ENCODE peak calls at places on chromosomes 3 and 15, in seven cellular contexts. One of them, this sample, is unnamed.

GRCh38 chr3:114221165-114221880 is 16.1 kb downstream of the ZNF80 start:
- DNase-seq in brain microvascular endothelial cell: no peak
- DNase-seq in activated CD8-positive, alpha-beta T cell treated with anti-CD3 and anti-CD28 coated beads for 36 hours: peak
- DNase-seq in A549: no peak
- DNase-seq in NCI-H1105 treated with DMSO at 0.1 percent for 48 hours: no peak
- DNase-seq in nucleus accumbens: no peak
- DNase-seq in CD4-positive, CD25-positive, alpha-beta regulatory T cell: peak
- DNase-seq in this sample: no peak

GRCh38 chr3:196835081-196835480 is 32.6 kb upstream of the SENP5 start:
- DNase-seq in A549: no peak
- DNase-seq in NCI-H1105 treated with DMSO at 0.1 percent for 48 hours: no peak
- DNase-seq in nucleus accumbens: no peak
- DNase-seq in CD4-positive, CD25-positive, alpha-beta regulatory T cell: no peak
- DNase-seq in brain microvascular endothelial cell: no peak
- DNase-seq in activated CD8-positive, alpha-beta T cell treated with anti-CD3 and anti-CD28 coated beads for 36 hours: no peak
- DNase-seq in this sample: no peak

GRCh38 chr3:138348950-138349739 is 766 bp downstream of the MRAS start:
- DNase-seq in A549: peak
- DNase-seq in NCI-H1105 treated with DMSO at 0.1 percent for 48 hours: no peak
- DNase-seq in activated CD8-positive, alpha-beta T cell treated with anti-CD3 and anti-CD28 coated beads for 36 hours: no peak
- DNase-seq in nucleus accumbens: no peak
- DNase-seq in CD4-positive, CD25-positive, alpha-beta regulatory T cell: no peak
- DNase-seq in brain microvascular endothelial cell: no peak
- DNase-seq in this sample: no peak

GRCh38 chr3:61608072-61608471 is 46.7 kb downstream of the PTPRG start:
- DNase-seq in activated CD8-positive, alpha-beta T cell treated with anti-CD3 and anti-CD28 coated beads for 36 hours: no peak
- DNase-seq in brain microvascular endothelial cell: no peak
- DNase-seq in CD4-positive, CD25-positive, alpha-beta regulatory T cell: no peak
- DNase-seq in A549: no peak
- DNase-seq in nucleus accumbens: no peak
- DNase-seq in NCI-H1105 treated with DMSO at 0.1 percent for 48 hours: no peak
- DNase-seq in this sample: no peak

GRCh38 chr3:87495946-87496345 is 219.6 kb upstream of the POU1F1 start:
- DNase-seq in nucleus accumbens: no peak
- DNase-seq in brain microvascular endothelial cell: no peak
- DNase-seq in A549: no peak
- DNase-seq in NCI-H1105 treated with DMSO at 0.1 percent for 48 hours: no peak
- DNase-seq in activated CD8-positive, alpha-beta T cell treated with anti-CD3 and anti-CD28 coated beads for 36 hours: no peak
- DNase-seq in CD4-positive, CD25-positive, alpha-beta regulatory T cell: no peak
- DNase-seq in this sample: no peak

GRCh38 chr3:11776346-11776745 is 70.3 kb downstream of the TAMM41 start:
- DNase-seq in NCI-H1105 treated with DMSO at 0.1 percent for 48 hours: no peak
- DNase-seq in brain microvascular endothelial cell: no peak
- DNase-seq in activated CD8-positive, alpha-beta T cell treated with anti-CD3 and anti-CD28 coated beads for 36 hours: no peak
- DNase-seq in CD4-positive, CD25-positive, alpha-beta regulatory T cell: no peak
- DNase-seq in A549: no peak
- DNase-seq in nucleus accumbens: no peak
- DNase-seq in this sample: no peak

GRCh38 chr3:185754920-185755319 is 69.9 kb downstream of the IGF2BP2 start:
- DNase-seq in NCI-H1105 treated with DMSO at 0.1 percent for 48 hours: no peak
- DNase-seq in A549: no peak
- DNase-seq in nucleus accumbens: no peak
- DNase-seq in brain microvascular endothelial cell: no peak
- DNase-seq in activated CD8-positive, alpha-beta T cell treated with anti-CD3 and anti-CD28 coated beads for 36 hours: no peak
- DNase-seq in CD4-positive, CD25-positive, alpha-beta regulatory T cell: no peak
- DNase-seq in this sample: no peak

GRCh38 chr3:161389445-161390036 is 18.2 kb upstream of the SPTSSB start:
- DNase-seq in NCI-H1105 treated with DMSO at 0.1 percent for 48 hours: no peak
- DNase-seq in brain microvascular endothelial cell: no peak
- DNase-seq in activated CD8-positive, alpha-beta T cell treated with anti-CD3 and anti-CD28 coated beads for 36 hours: no peak
- DNase-seq in CD4-positive, CD25-positive, alpha-beta regulatory T cell: no peak
- DNase-seq in nucleus accumbens: no peak
- DNase-seq in A549: no peak
- DNase-seq in this sample: no peak

GRCh38 chr15:101170568-101171350 is 81.1 kb downstream of the CHSY1 start:
- DNase-seq in NCI-H1105 treated with DMSO at 0.1 percent for 48 hours: no peak
- DNase-seq in activated CD8-positive, alpha-beta T cell treated with anti-CD3 and anti-CD28 coated beads for 36 hours: no peak
- DNase-seq in nucleus accumbens: no peak
- DNase-seq in A549: no peak
- DNase-seq in CD4-positive, CD25-positive, alpha-beta regulatory T cell: no peak
- DNase-seq in brain microvascular endothelial cell: peak
- DNase-seq in this sample: no peak

GRCh38 chr3:71659758-71660666 is 65.2 kb downstream of the EIF4E3 start:
- DNase-seq in activated CD8-positive, alpha-beta T cell treated with anti-CD3 and anti-CD28 coated beads for 36 hours: peak
- DNase-seq in brain microvascular endothelial cell: no peak
- DNase-seq in NCI-H1105 treated with DMSO at 0.1 percent for 48 hours: no peak
- DNase-seq in CD4-positive, CD25-positive, alpha-beta regulatory T cell: no peak
- DNase-seq in A549: no peak
- DNase-seq in nucleus accumbens: no peak
- DNase-seq in this sample: no peak

GRCh38 chr3:192481638-192482037 is 245.7 kb downstream of the FGF12 start:
- DNase-seq in activated CD8-positive, alpha-beta T cell treated with anti-CD3 and anti-CD28 coated beads for 36 hours: no peak
- DNase-seq in nucleus accumbens: no peak
- DNase-seq in CD4-positive, CD25-positive, alpha-beta regulatory T cell: no peak
- DNase-seq in brain microvascular endothelial cell: no peak
- DNase-seq in A549: no peak
- DNase-seq in NCI-H1105 treated with DMSO at 0.1 percent for 48 hours: no peak
- DNase-seq in this sample: no peak

GRCh38 chr3:94607778-94608177 is 544.9 kb downstream of the NSUN3 start:
- DNase-seq in A549: no peak
- DNase-seq in brain microvascular endothelial cell: no peak
- DNase-seq in nucleus accumbens: no peak
- DNase-seq in NCI-H1105 treated with DMSO at 0.1 percent for 48 hours: no peak
- DNase-seq in activated CD8-positive, alpha-beta T cell treated with anti-CD3 and anti-CD28 coated beads for 36 hours: no peak
- DNase-seq in CD4-positive, CD25-positive, alpha-beta regulatory T cell: no peak
- DNase-seq in this sample: no peak

GRCh38 chr3:109532257-109533216 is 195.2 kb upstream of the DPPA4 start:
- DNase-seq in brain microvascular endothelial cell: peak
- DNase-seq in activated CD8-positive, alpha-beta T cell treated with anti-CD3 and anti-CD28 coated beads for 36 hours: peak
- DNase-seq in NCI-H1105 treated with DMSO at 0.1 percent for 48 hours: peak
- DNase-seq in nucleus accumbens: no peak
- DNase-seq in CD4-positive, CD25-positive, alpha-beta regulatory T cell: peak
- DNase-seq in A549: no peak
- DNase-seq in this sample: no peak

GRCh38 chr15:86311568-86312280 is 232.1 kb downstream of the AGBL1 start:
- DNase-seq in activated CD8-positive, alpha-beta T cell treated with anti-CD3 and anti-CD28 coated beads for 36 hours: no peak
- DNase-seq in CD4-positive, CD25-positive, alpha-beta regulatory T cell: no peak
- DNase-seq in NCI-H1105 treated with DMSO at 0.1 percent for 48 hours: no peak
- DNase-seq in nucleus accumbens: no peak
- DNase-seq in A549: no peak
- DNase-seq in brain microvascular endothelial cell: no peak
- DNase-seq in this sample: no peak

GRCh38 chr3:126758882-126759281 is 54.8 kb downstream of the CHCHD6 start:
- DNase-seq in brain microvascular endothelial cell: no peak
- DNase-seq in A549: no peak
- DNase-seq in NCI-H1105 treated with DMSO at 0.1 percent for 48 hours: no peak
- DNase-seq in CD4-positive, CD25-positive, alpha-beta regulatory T cell: no peak
- DNase-seq in nucleus accumbens: no peak
- DNase-seq in activated CD8-positive, alpha-beta T cell treated with anti-CD3 and anti-CD28 coated beads for 36 hours: no peak
- DNase-seq in this sample: no peak

GRCh38 chr15:75809986-75810750 is 33.1 kb upstream of the UBE2Q2 start:
- DNase-seq in A549: peak
- DNase-seq in activated CD8-positive, alpha-beta T cell treated with anti-CD3 and anti-CD28 coated beads for 36 hours: peak
- DNase-seq in NCI-H1105 treated with DMSO at 0.1 percent for 48 hours: peak
- DNase-seq in CD4-positive, CD25-positive, alpha-beta regulatory T cell: no peak
- DNase-seq in brain microvascular endothelial cell: no peak
- DNase-seq in nucleus accumbens: no peak
- DNase-seq in this sample: no peak

GRCh38 chr3:18559323-18559972 is 134.3 kb upstream of the SATB1 start:
- DNase-seq in A549: peak
- DNase-seq in activated CD8-positive, alpha-beta T cell treated with anti-CD3 and anti-CD28 coated beads for 36 hours: peak
- DNase-seq in NCI-H1105 treated with DMSO at 0.1 percent for 48 hours: peak
- DNase-seq in brain microvascular endothelial cell: peak
- DNase-seq in nucleus accumbens: no peak
- DNase-seq in CD4-positive, CD25-positive, alpha-beta regulatory T cell: peak
- DNase-seq in this sample: no peak

GRCh38 chr3:166484470-166484869 is 647.2 kb upstream of the BCHE start:
- DNase-seq in NCI-H1105 treated with DMSO at 0.1 percent for 48 hours: no peak
- DNase-seq in brain microvascular endothelial cell: no peak
- DNase-seq in CD4-positive, CD25-positive, alpha-beta regulatory T cell: no peak
- DNase-seq in A549: no peak
- DNase-seq in activated CD8-positive, alpha-beta T cell treated with anti-CD3 and anti-CD28 coated beads for 36 hours: no peak
- DNase-seq in nucleus accumbens: no peak
- DNase-seq in this sample: no peak

GRCh38 chr3:198071602-198072285 is 111.7 kb downstream of the LMLN start:
- DNase-seq in CD4-positive, CD25-positive, alpha-beta regulatory T cell: no peak
- DNase-seq in brain microvascular endothelial cell: peak
- DNase-seq in A549: peak
- DNase-seq in nucleus accumbens: no peak
- DNase-seq in activated CD8-positive, alpha-beta T cell treated with anti-CD3 and anti-CD28 coated beads for 36 hours: peak
- DNase-seq in NCI-H1105 treated with DMSO at 0.1 percent for 48 hours: no peak
- DNase-seq in this sample: no peak

GRCh38 chr15:89664441-89664840 is 9.2 kb upstream of the KIF7 start:
- DNase-seq in NCI-H1105 treated with DMSO at 0.1 percent for 48 hours: no peak
- DNase-seq in brain microvascular endothelial cell: no peak
- DNase-seq in A549: no peak
- DNase-seq in activated CD8-positive, alpha-beta T cell treated with anti-CD3 and anti-CD28 coated beads for 36 hours: no peak
- DNase-seq in nucleus accumbens: no peak
- DNase-seq in CD4-positive, CD25-positive, alpha-beta regulatory T cell: no peak
- DNase-seq in this sample: no peak

GRCh38 chr3:39157359-39157758 is 4.0 kb upstream of the CSRNP1 start:
- DNase-seq in activated CD8-positive, alpha-beta T cell treated with anti-CD3 and anti-CD28 coated beads for 36 hours: no peak
- DNase-seq in nucleus accumbens: no peak
- DNase-seq in brain microvascular endothelial cell: no peak
- DNase-seq in A549: no peak
- DNase-seq in CD4-positive, CD25-positive, alpha-beta regulatory T cell: no peak
- DNase-seq in NCI-H1105 treated with DMSO at 0.1 percent for 48 hours: no peak
- DNase-seq in this sample: no peak

GRCh38 chr3:25176999-25177398 is 251.1 kb upstream of the RARB start:
- DNase-seq in CD4-positive, CD25-positive, alpha-beta regulatory T cell: no peak
- DNase-seq in A549: no peak
- DNase-seq in brain microvascular endothelial cell: no peak
- DNase-seq in NCI-H1105 treated with DMSO at 0.1 percent for 48 hours: no peak
- DNase-seq in activated CD8-positive, alpha-beta T cell treated with anti-CD3 and anti-CD28 coated beads for 36 hours: no peak
- DNase-seq in nucleus accumbens: no peak
- DNase-seq in this sample: no peak

GRCh38 chr15:64717130-64717529 is 58.3 kb downstream of the RBPMS2 start:
- DNase-seq in NCI-H1105 treated with DMSO at 0.1 percent for 48 hours: no peak
- DNase-seq in activated CD8-positive, alpha-beta T cell treated with anti-CD3 and anti-CD28 coated beads for 36 hours: no peak
- DNase-seq in A549: no peak
- DNase-seq in nucleus accumbens: no peak
- DNase-seq in brain microvascular endothelial cell: no peak
- DNase-seq in CD4-positive, CD25-positive, alpha-beta regulatory T cell: no peak
- DNase-seq in this sample: no peak

GRCh38 chr3:10137178-10137577 is 4.4 kb upstream of the VHL start:
- DNase-seq in A549: no peak
- DNase-seq in brain microvascular endothelial cell: no peak
- DNase-seq in NCI-H1105 treated with DMSO at 0.1 percent for 48 hours: no peak
- DNase-seq in activated CD8-positive, alpha-beta T cell treated with anti-CD3 and anti-CD28 coated beads for 36 hours: no peak
- DNase-seq in nucleus accumbens: no peak
- DNase-seq in CD4-positive, CD25-positive, alpha-beta regulatory T cell: no peak
- DNase-seq in this sample: no peak

GRCh38 chr15:61681676-61682075 is 378.6 kb downstream of the VPS13C start:
- DNase-seq in A549: no peak
- DNase-seq in brain microvascular endothelial cell: no peak
- DNase-seq in nucleus accumbens: no peak
- DNase-seq in NCI-H1105 treated with DMSO at 0.1 percent for 48 hours: no peak
- DNase-seq in activated CD8-positive, alpha-beta T cell treated with anti-CD3 and anti-CD28 coated beads for 36 hours: no peak
- DNase-seq in CD4-positive, CD25-positive, alpha-beta regulatory T cell: no peak
- DNase-seq in this sample: no peak

GRCh38 chr3:189316296-189317019 is 144.7 kb downstream of the TPRG1 start:
- DNase-seq in brain microvascular endothelial cell: no peak
- DNase-seq in A549: no peak
- DNase-seq in CD4-positive, CD25-positive, alpha-beta regulatory T cell: no peak
- DNase-seq in nucleus accumbens: no peak
- DNase-seq in activated CD8-positive, alpha-beta T cell treated with anti-CD3 and anti-CD28 coated beads for 36 hours: no peak
- DNase-seq in NCI-H1105 treated with DMSO at 0.1 percent for 48 hours: no peak
- DNase-seq in this sample: no peak

GRCh38 chr3:21902956-21903355 is 151.9 kb upstream of the ZNF385D start:
- DNase-seq in NCI-H1105 treated with DMSO at 0.1 percent for 48 hours: no peak
- DNase-seq in nucleus accumbens: no peak
- DNase-seq in CD4-positive, CD25-positive, alpha-beta regulatory T cell: no peak
- DNase-seq in A549: no peak
- DNase-seq in activated CD8-positive, alpha-beta T cell treated with anti-CD3 and anti-CD28 coated beads for 36 hours: no peak
- DNase-seq in brain microvascular endothelial cell: no peak
- DNase-seq in this sample: no peak

GRCh38 chr15:72535911-72536310 is 61.8 kb downstream of the ARIH1 start:
- DNase-seq in NCI-H1105 treated with DMSO at 0.1 percent for 48 hours: no peak
- DNase-seq in CD4-positive, CD25-positive, alpha-beta regulatory T cell: no peak
- DNase-seq in activated CD8-positive, alpha-beta T cell treated with anti-CD3 and anti-CD28 coated beads for 36 hours: no peak
- DNase-seq in A549: no peak
- DNase-seq in nucleus accumbens: no peak
- DNase-seq in brain microvascular endothelial cell: no peak
- DNase-seq in this sample: no peak

GRCh38 chr3:183122257-183122932 is 23.1 kb upstream of the MCCC1 start:
- DNase-seq in nucleus accumbens: no peak
- DNase-seq in CD4-positive, CD25-positive, alpha-beta regulatory T cell: peak
- DNase-seq in brain microvascular endothelial cell: peak
- DNase-seq in NCI-H1105 treated with DMSO at 0.1 percent for 48 hours: peak
- DNase-seq in activated CD8-positive, alpha-beta T cell treated with anti-CD3 and anti-CD28 coated beads for 36 hours: no peak
- DNase-seq in A549: peak
- DNase-seq in this sample: peak

GRCh38 chr3:181253796-181254195 is 264.3 kb upstream of the DNAJC19 start:
- DNase-seq in A549: no peak
- DNase-seq in activated CD8-positive, alpha-beta T cell treated with anti-CD3 and anti-CD28 coated beads for 36 hours: no peak
- DNase-seq in NCI-H1105 treated with DMSO at 0.1 percent for 48 hours: peak
- DNase-seq in brain microvascular endothelial cell: no peak
- DNase-seq in CD4-positive, CD25-positive, alpha-beta regulatory T cell: no peak
- DNase-seq in nucleus accumbens: no peak
- DNase-seq in this sample: no peak

GRCh38 chr15:40762919-40763800 is 708 bp upstream of the GCHFR start:
- DNase-seq in CD4-positive, CD25-positive, alpha-beta regulatory T cell: no peak
- DNase-seq in NCI-H1105 treated with DMSO at 0.1 percent for 48 hours: no peak
- DNase-seq in A549: no peak
- DNase-seq in brain microvascular endothelial cell: no peak
- DNase-seq in activated CD8-positive, alpha-beta T cell treated with anti-CD3 and anti-CD28 coated beads for 36 hours: peak
- DNase-seq in nucleus accumbens: no peak
- DNase-seq in this sample: peak